ENCODE peak calls at places on chromosomes 6 and 20, in five cellular contexts. L is fibroblast of lung; G is pancreas; N is CD4-positive, alpha-beta memory T cell; R is lower lobe of right lung. B is an unnamed sample. For H3K4me1, the result is how much of the 10 kb centered on the place peaks cover.

GRCh38 chr6:17972978-17973622 is 14.3 kb downstream of the KIF13A start:
- DNase-seq in L (no peak), G (no peak), N (no peak), R (no peak), B (no peak)

GRCh38 chr6:89596056-89596455 is 42.5 kb downstream of the LYRM2 start:
- DNase-seq in L (no peak), G (no peak), N (no peak), R (no peak), B (no peak)

GRCh38 chr6:30603961-30604360 is 13.1 kb downstream of the PPP1R10 start:
- DNase-seq in L (no peak), G (no peak), N (no peak), R (no peak), B (no peak)

GRCh38 chr20:24762791-24763350 is 186.2 kb upstream of the CST7 start:
- DNase-seq in L (no peak), G (peak), N (no peak), R (no peak), B (no peak)

GRCh38 chr6:121510568-121511177 is 75.2 kb downstream of the GJA1 start:
- DNase-seq in L (peak), G (no peak), N (no peak), R (no peak), B (no peak)

GRCh38 chr6:51513891-51514290 is 573.5 kb downstream of the PKHD1 start:
- DNase-seq in L (no peak), G (peak), N (no peak), R (no peak), B (no peak)

GRCh38 chr6:151661928-151662327 is 145.6 kb upstream of the ESR1 start:
- DNase-seq in L (no peak), G (no peak), N (no peak), R (no peak), B (no peak)

GRCh38 chr20:63064310-63064709 is 57.5 kb upstream of the BHLHE23 start:
- DNase-seq in L (no peak), G (no peak), N (no peak), R (peak), B (no peak)

GRCh38 chr6:39377530-39377929 is 55.0 kb upstream of the KCNK16 start:
- DNase-seq in L (peak), G (peak), N (no peak), R (no peak), B (no peak)

GRCh38 chr6:37525460-37526357 is 26.0 kb upstream of the CCDC167 start:
- DNase-seq in L (peak), G (no peak), N (no peak), R (no peak), B (no peak)

GRCh38 chr6:45375449-45375848 is 2.3 kb downstream of the SUPT3H start:
- DNase-seq in L (no peak), G (no peak), N (no peak), R (no peak), B (no peak)

GRCh38 chr6:30894381-30894780 is 10.1 kb downstream of the DDR1 start:
- DNase-seq in L (no peak), G (no peak), N (no peak), R (peak), B (no peak)

GRCh38 chr6:27263886-27264285 is 16.4 kb downstream of the PRSS16 start:
- DNase-seq in L (no peak), G (no peak), N (no peak), R (no peak), B (no peak)

GRCh38 chr20:40956503-40956902 is 72.1 kb upstream of the TOP1 start:
- DNase-seq in L (no peak), G (no peak), N (no peak), R (no peak), B (no peak)

GRCh38 chr6:156971153-156971882 is 194.1 kb downstream of the ARID1B start:
- DNase-seq in L (peak), G (no peak), N (no peak), R (no peak), B (no peak)

GRCh38 chr6:77463881-77464867 is 883 bp upstream of the HTR1B start:
- DNase-seq in L (no peak), G (no peak), N (no peak), R (peak), B (no peak)

GRCh38 chr6:131643262-131643631 is 6.1 kb downstream of the ENPP3 start:
- DNase-seq in L (peak), G (peak), N (no peak), R (no peak), B (no peak)

GRCh38 chr20:53840462-53841000 is 229.9 kb downstream of the BCAS1 start:
- DNase-seq in L (no peak), G (no peak), N (no peak), R (no peak), B (no peak)

GRCh38 chr20:62366370-62367135 is 559 bp downstream of the LAMA5 start:
- DNase-seq in L (no peak), G (peak), N (no peak), R (peak), B (no peak)

GRCh38 chr20:57160985-57161384 is 105.5 kb downstream of the BMP7 start:
- DNase-seq in L (no peak), G (no peak), N (no peak), R (no peak), B (no peak)

GRCh38 chr20:38805502-38805957 is at the start of gene PPP1R16B:
- DNase-seq in L (no peak), G (no peak), N (peak), R (peak), B (no peak)

GRCh38 chr6:25173951-25174474 is 105.2 kb upstream of the CARMIL1 start:
- DNase-seq in L (peak), G (no peak), N (no peak), R (no peak), B (no peak)

GRCh38 chr6:43628392-43629103 is 516 bp downstream of the GTPBP2 start:
- DNase-seq in L (peak), G (peak), N (peak), R (no peak), B (no peak)

GRCh38 chr20:25055711-25056492 is 2.0 kb downstream of the ACSS1 start:
- DNase-seq in L (peak), G (no peak), N (no peak), R (no peak), B (no peak)

GRCh38 chr6:75436869-75437268 is 56.7 kb downstream of the FILIP1 start:
- DNase-seq in L (no peak), G (no peak), N (no peak), R (no peak), B (no peak)

GRCh38 chr6:81648502-81648901 is 104.0 kb downstream of the TENT5A start:
- DNase-seq in L (no peak), G (no peak), N (no peak), R (no peak), B (no peak)

GRCh38 chr6:169328112-169328801 is 74.6 kb upstream of the THBS2 start:
- DNase-seq in L (peak), G (no peak), N (no peak), R (no peak), B (no peak)

GRCh38 chr20:61303217-61303616 is 51.2 kb downstream of the CDH4 start:
- DNase-seq in L (no peak), G (no peak), N (no peak), R (no peak), B (no peak)

GRCh38 chr6:108510461-108511319 is 50.0 kb upstream of the FOXO3 start:
- DNase-seq in L (no peak), G (no peak), N (no peak), R (no peak), B (no peak)

GRCh38 chr6:111129003-111129402 is 41.7 kb downstream of the SLC16A10 start:
- DNase-seq in L (peak), G (peak), N (no peak), R (no peak), B (no peak)

GRCh38 chr20:14777571-14777970 is 440.2 kb upstream of the FLRT3 start:
- DNase-seq in L (peak), G (no peak), N (no peak), R (no peak), B (no peak)

GRCh38 chr20:17810847-17811604 is 111.3 kb downstream of the BANF2 start:
- DNase-seq in L (no peak), G (no peak), N (no peak), R (no peak), B (no peak)

GRCh38 chr6:45423111-45423900 is 45.6 kb upstream of the SUPT3H start:
- DNase-seq in L (peak), G (peak), N (peak), R (peak), B (no peak)

GRCh38 chr20:12598894-12599293 is 409.9 kb upstream of the SPTLC3 start:
- DNase-seq in L (no peak), G (no peak), N (no peak), R (no peak), B (no peak)

GRCh38 chr20:57397693-57398108 is 6.5 kb downstream of the RBM38 start:
- DNase-seq in L (no peak), G (no peak), N (peak), R (peak), B (no peak)

GRCh38 chr6:119096683-119097310 is 18.3 kb upstream of the FAM184A start:
- DNase-seq in L (peak), G (peak), N (no peak), R (no peak), B (no peak)

GRCh38 chr20:53141651-53142050 is 169.5 kb downstream of the TSHZ2 start:
- DNase-seq in L (peak), G (no peak), N (no peak), R (no peak), B (no peak)

GRCh38 chr6:63904844-63905243 is 269.2 kb downstream of the PHF3 start:
- DNase-seq in L (peak), G (no peak), N (no peak), R (no peak), B (no peak)

GRCh38 chr6:138502546-138502945 is 3.3 kb upstream of the NHSL1 start:
- DNase-seq in L (no peak), G (no peak), N (no peak), R (no peak), B (no peak)

GRCh38 chr6:138500867-138501446 is 1.7 kb upstream of the NHSL1 start:
- DNase-seq in L (peak), G (no peak), N (no peak), R (no peak), B (no peak)

GRCh38 chr6:138500045-138500665 is 861 bp upstream of the NHSL1 start:
- DNase-seq in L (no peak), G (no peak), N (no peak), R (no peak), B (no peak)

GRCh38 chr6:138504764-138505689 is 5.7 kb upstream of the NHSL1 start:
- DNase-seq in L (no peak), G (no peak), N (no peak), R (no peak), B (no peak)

DNA sequence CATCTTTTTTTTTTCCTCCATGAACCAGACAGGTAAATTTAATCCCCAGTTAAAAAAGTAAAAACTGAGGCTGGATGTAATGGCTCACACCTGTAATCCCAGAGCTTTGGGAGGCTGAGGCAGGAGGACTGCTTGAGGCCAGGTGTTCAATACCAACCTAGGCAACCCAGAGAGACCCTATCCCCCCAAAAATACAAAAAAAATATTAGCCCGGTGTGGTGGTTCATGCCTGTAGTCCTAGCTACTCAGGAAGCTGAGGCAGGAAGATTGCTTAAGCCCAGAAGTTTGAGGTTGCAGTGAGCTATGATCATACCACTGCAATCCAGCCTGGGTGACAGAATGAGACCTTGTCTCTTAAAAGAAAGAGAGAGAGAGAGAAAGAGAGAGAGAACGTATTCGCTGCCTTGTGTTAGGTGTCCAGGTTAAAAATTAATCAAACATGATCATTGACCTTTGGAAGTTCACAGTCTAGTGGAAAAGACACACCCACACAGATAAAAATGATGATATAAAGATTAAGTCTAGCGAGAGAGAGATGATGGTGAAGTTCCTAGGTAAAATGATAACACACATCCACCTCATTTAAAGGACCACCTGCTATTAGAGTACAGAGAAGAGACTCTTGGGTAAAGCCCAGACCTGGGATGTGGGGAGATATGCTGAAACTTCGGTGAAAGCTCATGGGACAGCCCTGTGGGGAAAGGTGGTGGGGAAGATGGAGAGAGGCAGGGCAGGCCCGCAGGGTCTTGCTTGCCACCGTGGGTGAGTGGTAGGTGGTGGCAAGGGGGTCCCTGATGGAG is 4.8 kb upstream of the NHSL1 start:
- DNase-seq in L (no peak), G (no peak), N (no peak), R (no peak), B (no peak)
- H3K4me1 ChIP-seq in L (under half), G (half or more), N (under half), R (under half), B (under half)

GRCh38 chr20:33674294-33675126 is at the start of gene NECAB3:
- DNase-seq in L (peak), G (peak), N (peak), R (peak), B (no peak)

GRCh38 chr20:33676652-33677645 is 2.7 kb upstream of the NECAB3 start:
- DNase-seq in L (no peak), G (no peak), N (no peak), R (no peak), B (no peak)

GRCh38 chr20:33673411-33674293 is 576 bp downstream of the NECAB3 start:
- DNase-seq in L (peak), G (no peak), N (no peak), R (peak), B (no peak)

GRCh38 chr20:33676121-33676520 is 1.9 kb upstream of the NECAB3 start:
- DNase-seq in L (no peak), G (no peak), N (no peak), R (no peak), B (no peak)

GRCh38 chr20:33675127-33675954 is 1.1 kb upstream of the NECAB3 start:
- DNase-seq in L (no peak), G (no peak), N (no peak), R (no peak), B (no peak)
- H3K4me1 ChIP-seq in L (under half), G (under half), N (half or more), R (under half), B (under half)

GRCh38 chr6:88164061-88164460 is 2.1 kb downstream of the CNR1 start:
- DNase-seq in L (no peak), G (no peak), N (no peak), R (no peak), B (no peak)

GRCh38 chr6:88161921-88162320 is 4.2 kb downstream of the CNR1 start:
- DNase-seq in L (no peak), G (no peak), N (no peak), R (no peak), B (no peak)

GRCh38 chr6:88165087-88165876 is 865 bp downstream of the CNR1 start:
- DNase-seq in L (no peak), G (no peak), N (no peak), R (no peak), B (no peak)

GRCh38 chr6:88165877-88166492 is at the start of gene CNR1:
- DNase-seq in L (peak), G (peak), N (no peak), R (peak), B (no peak)

GRCh38 chr6:88163576-88163975 is 2.6 kb downstream of the CNR1 start:
- DNase-seq in L (no peak), G (no peak), N (no peak), R (no peak), B (no peak)
- H3K4me1 ChIP-seq in L (under half), G (under half), N (under half), R (under half), B (under half)

DNA sequence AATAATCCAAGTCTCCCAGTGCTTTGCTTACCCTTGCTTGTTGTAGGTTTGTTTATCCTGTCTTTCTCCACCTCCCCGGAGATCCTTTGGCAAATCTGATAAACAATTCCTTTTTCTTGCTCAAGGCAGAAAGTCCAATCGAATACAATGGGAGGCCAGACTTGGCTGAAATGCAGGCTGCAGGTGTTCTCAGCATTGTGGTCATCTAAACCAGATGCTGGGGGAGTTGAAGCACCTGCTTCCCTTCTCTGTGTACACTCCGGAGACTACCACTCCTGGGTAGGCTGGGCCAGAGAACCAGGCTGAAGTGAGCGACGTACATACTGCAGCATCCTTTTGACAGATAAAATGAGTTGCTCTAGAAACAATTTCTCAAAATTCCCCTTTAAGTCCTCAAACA is 82.6 kb upstream of the PREP start:
- DNase-seq in L (no peak), G (no peak), N (no peak), R (no peak), B (no peak)
- H3K4me1 ChIP-seq in L (under half), G (under half), N (under half), R (under half), B (under half)

GRCh38 chr6:16326531-16326930 is 88.1 kb downstream of the GMPR start:
- DNase-seq in L (no peak), G (no peak), N (no peak), R (no peak), B (no peak)

GRCh38 chr6:16324184-16324583 is 85.8 kb downstream of the GMPR start:
- DNase-seq in L (no peak), G (no peak), N (no peak), R (no peak), B (no peak)

GRCh38 chr6:16326971-16327776 is 88.8 kb downstream of the GMPR start:
- DNase-seq in L (no peak), G (no peak), N (no peak), R (no peak), B (no peak)

GRCh38 chr6:16322666-16323312 is 84.4 kb downstream of the GMPR start:
- DNase-seq in L (peak), G (peak), N (peak), R (no peak), B (no peak)

GRCh38 chr6:16324622-16325225 is 86.3 kb downstream of the GMPR start:
- DNase-seq in L (peak), G (no peak), N (no peak), R (no peak), B (no peak)
- H3K4me1 ChIP-seq in L (under half), G (under half), N (half or more), R (under half), B (under half)

GRCh38 chr20:3766832-3767433 is 620 bp downstream of the ADISSP start:
- DNase-seq in L (no peak), G (no peak), N (no peak), R (peak), B (no peak)

GRCh38 chr20:3765171-3765887 is 2.2 kb downstream of the ADISSP start:
- DNase-seq in L (no peak), G (no peak), N (no peak), R (peak), B (no peak)

GRCh38 chr20:3766381-3766780 is 1.2 kb downstream of the ADISSP start:
- DNase-seq in L (no peak), G (no peak), N (no peak), R (peak), B (no peak)

GRCh38 chr20:3763691-3764601 is 3.6 kb downstream of the ADISSP start:
- DNase-seq in L (no peak), G (no peak), N (no peak), R (peak), B (no peak)

GRCh38 chr20:3764659-3765058 is 2.9 kb downstream of the ADISSP start:
- DNase-seq in L (no peak), G (no peak), N (no peak), R (peak), B (no peak)
- H3K4me1 ChIP-seq in L (under half), G (under half), N (under half), R (under half), B (under half)

GRCh38 chr6:125942677-125943527 is 13.7 kb upstream of the HINT3 start:
- DNase-seq in L (peak), G (peak), N (no peak), R (no peak), B (no peak)
- H3K4me1 ChIP-seq in L (under half), G (half or more), N (under half), R (half or more), B (under half)

GRCh38 chr6:135219346-135219745 is 38.2 kb downstream of the MYB start:
- DNase-seq in L (no peak), G (no peak), N (no peak), R (no peak), B (no peak)

GRCh38 chr6:135222623-135223022 is 41.5 kb downstream of the MYB start:
- DNase-seq in L (no peak), G (no peak), N (no peak), R (no peak), B (no peak)

GRCh38 chr6:135224037-135224647 is 43.0 kb downstream of the MYB start:
- DNase-seq in L (no peak), G (no peak), N (no peak), R (no peak), B (no peak)

GRCh38 chr6:135221505-135221904 is 40.4 kb downstream of the MYB start:
- DNase-seq in L (no peak), G (no peak), N (no peak), R (no peak), B (no peak)

GRCh38 chr6:135221042-135221441 is 39.9 kb downstream of the MYB start:
- DNase-seq in L (no peak), G (no peak), N (no peak), R (no peak), B (no peak)
- H3K4me1 ChIP-seq in L (under half), G (under half), N (under half), R (under half), B (under half)